ENCODE peak calls at places on chromosome 1, in eight cellular contexts. One of them, this sample, is unnamed.

GRCh38 chr1:178682429-178682828 is 42.6 kb upstream of the RALGPS2 start:
- DNase-seq in ovary: no peak
- DNase-seq in breast epithelium: no peak
- DNase-seq in GM12892: no peak
- DNase-seq in adrenal gland: no peak
- DNase-seq in right lobe of liver: no peak
- DNase-seq in body of pancreas: no peak
- DNase-seq in IMR-90: no peak
- DNase-seq in this sample: no peak

GRCh38 chr1:198497326-198498220 is 42.9 kb downstream of the ATP6V1G3 start:
- DNase-seq in IMR-90: peak
- DNase-seq in body of pancreas: peak
- DNase-seq in breast epithelium: no peak
- DNase-seq in right lobe of liver: no peak
- DNase-seq in adrenal gland: no peak
- DNase-seq in GM12892: no peak
- DNase-seq in ovary: no peak
- DNase-seq in this sample: no peak

GRCh38 chr1:208189183-208189582 is 55.0 kb downstream of the PLXNA2 start:
- DNase-seq in breast epithelium: no peak
- DNase-seq in adrenal gland: no peak
- DNase-seq in right lobe of liver: no peak
- DNase-seq in ovary: no peak
- DNase-seq in body of pancreas: no peak
- DNase-seq in GM12892: peak
- DNase-seq in IMR-90: no peak
- DNase-seq in this sample: no peak

GRCh38 chr1:39992888-39993287 is 37.9 kb downstream of the MFSD2A start:
- DNase-seq in IMR-90: no peak
- DNase-seq in breast epithelium: no peak
- DNase-seq in GM12892: no peak
- DNase-seq in right lobe of liver: no peak
- DNase-seq in body of pancreas: no peak
- DNase-seq in adrenal gland: no peak
- DNase-seq in ovary: no peak
- DNase-seq in this sample: no peak

GRCh38 chr1:41811051-41811795 is 107.5 kb downstream of the HIVEP3 start:
- DNase-seq in right lobe of liver: no peak
- DNase-seq in breast epithelium: no peak
- DNase-seq in ovary: no peak
- DNase-seq in body of pancreas: no peak
- DNase-seq in GM12892: no peak
- DNase-seq in adrenal gland: no peak
- DNase-seq in IMR-90: peak
- DNase-seq in this sample: no peak

GRCh38 chr1:245611251-245611650 is 456.5 kb downstream of the KIF26B start:
- DNase-seq in IMR-90: no peak
- DNase-seq in breast epithelium: no peak
- DNase-seq in body of pancreas: no peak
- DNase-seq in adrenal gland: no peak
- DNase-seq in GM12892: no peak
- DNase-seq in right lobe of liver: no peak
- DNase-seq in ovary: no peak
- DNase-seq in this sample: no peak

GRCh38 chr1:24484208-24484607 is 18.4 kb upstream of the RCAN3 start:
- DNase-seq in right lobe of liver: no peak
- DNase-seq in GM12892: no peak
- DNase-seq in adrenal gland: no peak
- DNase-seq in IMR-90: no peak
- DNase-seq in body of pancreas: no peak
- DNase-seq in ovary: no peak
- DNase-seq in breast epithelium: no peak
- DNase-seq in this sample: no peak

GRCh38 chr1:11537854-11538591 is 59.1 kb downstream of the DISP3 start:
- DNase-seq in right lobe of liver: no peak
- DNase-seq in breast epithelium: no peak
- DNase-seq in GM12892: no peak
- DNase-seq in ovary: no peak
- DNase-seq in adrenal gland: no peak
- DNase-seq in IMR-90: no peak
- DNase-seq in body of pancreas: no peak
- DNase-seq in this sample: no peak

GRCh38 chr1:34825455-34826081 is 32.8 kb downstream of the GJA4 start:
- DNase-seq in breast epithelium: no peak
- DNase-seq in right lobe of liver: peak
- DNase-seq in adrenal gland: no peak
- DNase-seq in ovary: no peak
- DNase-seq in GM12892: no peak
- DNase-seq in IMR-90: no peak
- DNase-seq in body of pancreas: peak
- DNase-seq in this sample: no peak

GRCh38 chr1:87450615-87451209 is 122.0 kb downstream of the LMO4 start:
- DNase-seq in ovary: no peak
- DNase-seq in IMR-90: no peak
- DNase-seq in adrenal gland: no peak
- DNase-seq in right lobe of liver: no peak
- DNase-seq in GM12892: no peak
- DNase-seq in body of pancreas: no peak
- DNase-seq in breast epithelium: no peak
- DNase-seq in this sample: no peak

GRCh38 chr1:179127163-179127895 is 45.5 kb downstream of the TOR3A start:
- DNase-seq in right lobe of liver: no peak
- DNase-seq in ovary: no peak
- DNase-seq in IMR-90: peak
- DNase-seq in GM12892: no peak
- DNase-seq in body of pancreas: no peak
- DNase-seq in adrenal gland: no peak
- DNase-seq in breast epithelium: no peak
- DNase-seq in this sample: no peak

GRCh38 chr1:44261475-44261853 is 48.2 kb downstream of the DMAP1 start:
- DNase-seq in right lobe of liver: no peak
- DNase-seq in body of pancreas: no peak
- DNase-seq in adrenal gland: no peak
- DNase-seq in ovary: no peak
- DNase-seq in GM12892: no peak
- DNase-seq in breast epithelium: no peak
- DNase-seq in IMR-90: no peak
- DNase-seq in this sample: no peak

GRCh38 chr1:114956570-114956969 is 73.1 kb upstream of the TSHB start:
- DNase-seq in adrenal gland: no peak
- DNase-seq in breast epithelium: no peak
- DNase-seq in right lobe of liver: no peak
- DNase-seq in GM12892: no peak
- DNase-seq in IMR-90: no peak
- DNase-seq in body of pancreas: no peak
- DNase-seq in ovary: no peak
- DNase-seq in this sample: no peak

GRCh38 chr1:184859381-184860105 is 104.9 kb upstream of the EDEM3 start:
- DNase-seq in GM12892: no peak
- DNase-seq in adrenal gland: no peak
- DNase-seq in ovary: no peak
- DNase-seq in breast epithelium: no peak
- DNase-seq in right lobe of liver: no peak
- DNase-seq in IMR-90: no peak
- DNase-seq in body of pancreas: no peak
- DNase-seq in this sample: no peak

GRCh38 chr1:200072636-200073285 is 45.3 kb downstream of the NR5A2 start:
- DNase-seq in breast epithelium: no peak
- DNase-seq in body of pancreas: no peak
- DNase-seq in ovary: no peak
- DNase-seq in GM12892: no peak
- DNase-seq in adrenal gland: no peak
- DNase-seq in IMR-90: no peak
- DNase-seq in right lobe of liver: no peak
- DNase-seq in this sample: no peak

GRCh38 chr1:17186216-17186894 is 18.6 kb upstream of the PADI1 start:
- DNase-seq in IMR-90: no peak
- DNase-seq in ovary: no peak
- DNase-seq in right lobe of liver: peak
- DNase-seq in adrenal gland: no peak
- DNase-seq in GM12892: no peak
- DNase-seq in body of pancreas: no peak
- DNase-seq in breast epithelium: no peak
- DNase-seq in this sample: no peak

GRCh38 chr1:78291443-78291842 is 199.3 kb upstream of the PTGFR start:
- DNase-seq in adrenal gland: no peak
- DNase-seq in GM12892: no peak
- DNase-seq in body of pancreas: no peak
- DNase-seq in right lobe of liver: no peak
- DNase-seq in ovary: no peak
- DNase-seq in breast epithelium: no peak
- DNase-seq in IMR-90: no peak
- DNase-seq in this sample: no peak

GRCh38 chr1:118325545-118326225 is 140.7 kb upstream of the SPAG17 start:
- DNase-seq in breast epithelium: no peak
- DNase-seq in adrenal gland: no peak
- DNase-seq in body of pancreas: no peak
- DNase-seq in right lobe of liver: no peak
- DNase-seq in ovary: no peak
- DNase-seq in IMR-90: no peak
- DNase-seq in GM12892: no peak
- DNase-seq in this sample: no peak

DNA sequence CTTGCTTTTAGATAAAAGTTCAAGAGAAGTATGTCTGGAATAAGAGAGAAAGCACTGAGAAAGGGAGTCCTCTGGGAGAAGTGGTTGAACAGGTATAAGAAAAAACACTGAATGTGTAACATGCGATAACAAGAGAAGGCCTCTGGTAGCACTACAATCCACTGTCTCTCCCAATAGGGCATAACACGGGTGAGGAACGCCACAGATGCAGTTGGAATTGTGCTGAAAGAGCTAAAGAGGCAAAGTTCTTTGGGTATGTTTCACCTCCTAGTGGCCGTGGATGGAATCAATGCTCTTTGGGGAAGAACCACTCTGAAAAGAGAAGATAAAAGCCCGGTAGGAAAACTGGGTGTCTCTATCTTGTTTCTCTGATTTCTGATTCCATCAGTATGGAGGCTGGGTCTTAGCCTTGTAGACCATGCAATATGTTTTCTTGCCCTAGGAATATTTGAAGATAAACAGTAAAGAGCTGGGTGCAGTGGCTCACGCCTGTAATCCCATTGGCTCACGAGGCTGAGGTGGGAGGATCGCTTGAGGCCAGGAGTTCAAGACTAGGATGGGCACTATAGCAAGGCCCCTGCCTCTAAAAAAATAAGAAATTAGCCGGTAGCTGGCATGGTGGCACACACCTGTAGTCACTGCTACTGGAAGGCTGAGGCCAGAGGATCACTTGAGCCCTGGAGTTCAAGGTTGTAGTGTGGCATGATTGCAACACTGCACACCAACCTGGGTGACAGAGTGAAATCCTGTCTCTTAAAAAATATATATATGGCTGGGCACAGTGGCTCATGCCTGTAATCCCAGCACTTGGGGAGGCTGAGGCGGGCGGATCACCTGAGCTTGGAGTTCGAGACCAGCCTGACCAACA is 40.4 kb downstream of the DAP3 start:
- DNase-seq in breast epithelium: peak
- DNase-seq in IMR-90: peak
- DNase-seq in GM12892: no peak
- DNase-seq in adrenal gland: peak
- DNase-seq in body of pancreas: peak
- DNase-seq in right lobe of liver: peak
- DNase-seq in ovary: peak
- DNase-seq in this sample: peak
- TF ChIP-seq POLR2A in breast epithelium: no peak
- TF ChIP-seq POLR2A in IMR-90: no peak
- TF ChIP-seq POLR2A in GM12892: no peak
- TF ChIP-seq POLR2A in adrenal gland: no peak
- TF ChIP-seq POLR2A in body of pancreas: no peak
- TF ChIP-seq POLR2A in right lobe of liver: no peak
- TF ChIP-seq POLR2A in ovary: no peak
- TF ChIP-seq POLR2A in this sample: no peak

GRCh38 chr1:85573348-85573747 is 7.2 kb upstream of the CCN1 start:
- DNase-seq in GM12892: no peak
- DNase-seq in breast epithelium: no peak
- DNase-seq in adrenal gland: no peak
- DNase-seq in right lobe of liver: no peak
- DNase-seq in body of pancreas: no peak
- DNase-seq in IMR-90: peak
- DNase-seq in ovary: no peak
- DNase-seq in this sample: no peak
- TF ChIP-seq POLR2A in GM12892: no peak
- TF ChIP-seq POLR2A in breast epithelium: no peak
- TF ChIP-seq POLR2A in adrenal gland: no peak
- TF ChIP-seq POLR2A in right lobe of liver: no peak
- TF ChIP-seq POLR2A in body of pancreas: no peak
- TF ChIP-seq POLR2A in IMR-90: no peak
- TF ChIP-seq POLR2A in ovary: no peak
- TF ChIP-seq POLR2A in this sample: no peak

GRCh38 chr1:220527279-220528048 is 472 bp upstream of the MARK1 start:
- DNase-seq in IMR-90: no peak
- DNase-seq in right lobe of liver: no peak
- DNase-seq in ovary: no peak
- DNase-seq in adrenal gland: peak
- DNase-seq in breast epithelium: no peak
- DNase-seq in GM12892: no peak
- DNase-seq in body of pancreas: peak
- DNase-seq in this sample: no peak
- TF ChIP-seq POLR2A in IMR-90: no peak
- TF ChIP-seq POLR2A in right lobe of liver: no peak
- TF ChIP-seq POLR2A in ovary: no peak
- TF ChIP-seq POLR2A in adrenal gland: no peak
- TF ChIP-seq POLR2A in breast epithelium: no peak
- TF ChIP-seq POLR2A in GM12892: peak
- TF ChIP-seq POLR2A in body of pancreas: peak
- TF ChIP-seq POLR2A in this sample: peak

DNA sequence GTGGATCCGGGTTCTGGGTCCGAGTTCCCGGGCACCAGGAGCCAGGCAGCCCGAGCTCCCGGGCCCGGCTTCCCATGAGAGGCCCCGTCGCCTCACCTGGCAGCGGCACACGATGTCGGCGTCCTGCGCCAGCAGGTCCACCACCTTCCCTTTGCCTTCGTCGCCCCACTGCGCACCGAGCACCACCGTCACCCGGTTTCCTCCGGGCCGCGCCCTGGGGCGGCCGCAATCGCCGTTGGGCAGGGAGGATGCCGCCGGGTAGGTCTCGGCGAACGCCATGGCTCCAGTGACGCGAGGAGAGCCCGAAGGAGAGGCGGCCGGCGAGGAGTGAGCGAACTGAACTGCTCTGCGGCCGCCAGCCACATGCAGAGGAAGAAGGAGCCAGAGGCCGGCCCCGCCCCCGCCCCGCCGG is at the start of gene ADSS2:
- DNase-seq in ovary: no peak
- DNase-seq in adrenal gland: no peak
- DNase-seq in GM12892: no peak
- DNase-seq in breast epithelium: no peak
- DNase-seq in body of pancreas: no peak
- DNase-seq in right lobe of liver: no peak
- DNase-seq in IMR-90: no peak
- DNase-seq in this sample: peak
- TF ChIP-seq POLR2A in ovary: peak
- TF ChIP-seq POLR2A in adrenal gland: peak
- TF ChIP-seq POLR2A in GM12892: peak
- TF ChIP-seq POLR2A in breast epithelium: peak
- TF ChIP-seq POLR2A in body of pancreas: peak
- TF ChIP-seq POLR2A in right lobe of liver: peak
- TF ChIP-seq POLR2A in IMR-90: peak
- TF ChIP-seq POLR2A in this sample: peak

GRCh38 chr1:180854456-180854855 is 58.2 kb upstream of the KIAA1614 start:
- DNase-seq in ovary: no peak
- DNase-seq in body of pancreas: no peak
- DNase-seq in IMR-90: no peak
- DNase-seq in right lobe of liver: no peak
- DNase-seq in GM12892: no peak
- DNase-seq in adrenal gland: no peak
- DNase-seq in breast epithelium: no peak
- DNase-seq in this sample: no peak
- TF ChIP-seq POLR2A in ovary: no peak
- TF ChIP-seq POLR2A in body of pancreas: no peak
- TF ChIP-seq POLR2A in IMR-90: no peak
- TF ChIP-seq POLR2A in right lobe of liver: no peak
- TF ChIP-seq POLR2A in GM12892: no peak
- TF ChIP-seq POLR2A in adrenal gland: no peak
- TF ChIP-seq POLR2A in breast epithelium: no peak
- TF ChIP-seq POLR2A in this sample: no peak

This sample was measured in H54.